ENCODE peak calls at places on chromosomes 3 and 15, in four cellular contexts. E, Q, H and X are unnamed samples.

GRCh38 chr3:44682182-44682896 is 30.1 kb upstream of the ZNF502 start:
- DNase-seq in Q (no peak), E (no peak), H (no peak), X (no peak)

GRCh38 chr15:85362436-85363048 is 17.9 kb upstream of the AKAP13 start:
- DNase-seq in E (no peak), H (no peak), Q (no peak), X (no peak)

GRCh38 chr3:159766563-159767185 is 222.0 kb upstream of the IL12A start:
- DNase-seq in H (no peak), Q (no peak), E (no peak), X (no peak)

GRCh38 chr3:30611613-30612421 is 5.4 kb downstream of the TGFBR2 start:
- DNase-seq in H (no peak), Q (no peak), E (no peak), X (no peak)

GRCh38 chr15:41556657-41557056 is 2.4 kb upstream of the TYRO3 start:
- DNase-seq in E (no peak), Q (no peak), H (no peak), X (no peak)

GRCh38 chr3:186137051-186137685 is 28.3 kb upstream of the ETV5 start:
- DNase-seq in H (no peak), Q (no peak), E (no peak), X (no peak)

GRCh38 chr3:48661501-48662139 is 1.1 kb downstream of the CELSR3 start:
- DNase-seq in E (no peak), H (peak; percentile 66), Q (peak; percentile 46), X (peak; percentile 83)

GRCh38 chr3:32420138-32420981 is 28.7 kb downstream of the CMTM7 start:
- DNase-seq in H (peak; percentile 58), Q (no peak), E (peak; percentile 56), X (no peak)

GRCh38 chr15:72058590-72058989 is 59.4 kb downstream of the MYO9A start:
- DNase-seq in Q (no peak), H (no peak), E (no peak), X (no peak)

GRCh38 chr3:123075359-123075758 is 8.5 kb downstream of the PDIA5 start:
- DNase-seq in H (no peak), Q (no peak), E (no peak), X (no peak)

GRCh38 chr15:29986946-29987345 is 95.8 kb upstream of the GOLGA8J start:
- DNase-seq in Q (no peak), E (no peak), H (no peak), X (no peak)

GRCh38 chr3:101501783-101502182 is 11.2 kb downstream of the SENP7 start:
- DNase-seq in H (no peak), E (no peak), Q (no peak), X (no peak)

DNA sequence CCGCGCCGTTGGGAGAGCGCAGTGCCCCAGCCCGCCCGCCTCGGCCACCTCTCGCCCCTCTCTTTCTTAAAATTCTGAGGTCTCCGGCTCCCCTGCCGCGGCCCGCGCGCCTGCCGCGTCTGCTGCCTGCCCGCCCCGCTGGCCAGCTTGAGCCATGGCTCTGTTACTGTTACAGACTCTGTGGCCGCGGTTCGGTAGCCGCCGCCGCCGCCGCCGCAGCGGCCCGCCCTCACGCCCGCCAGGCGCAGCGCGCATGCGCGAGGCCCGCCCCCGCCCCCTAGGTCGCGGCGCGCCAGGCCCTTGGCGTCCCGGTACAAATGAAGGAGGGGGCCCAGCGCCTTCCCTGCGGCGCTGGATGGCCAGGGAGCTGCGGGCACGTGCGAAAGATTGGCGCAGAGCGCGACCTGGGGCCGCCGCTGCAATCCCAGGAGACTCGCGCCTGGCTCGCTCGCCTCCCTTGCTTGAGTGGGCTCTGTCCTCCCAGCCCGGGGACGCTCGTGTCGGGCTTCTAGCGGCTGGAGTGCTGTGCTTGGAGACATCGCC is at the start of gene ONECUT1:
- DNase-seq in Q (no peak), E (no peak), H (peak; percentile 36), X (peak; percentile 76)
- TF ChIP-seq POLR2A in Q (no peak), E (no peak), H (no peak), X (no peak)

DNA sequence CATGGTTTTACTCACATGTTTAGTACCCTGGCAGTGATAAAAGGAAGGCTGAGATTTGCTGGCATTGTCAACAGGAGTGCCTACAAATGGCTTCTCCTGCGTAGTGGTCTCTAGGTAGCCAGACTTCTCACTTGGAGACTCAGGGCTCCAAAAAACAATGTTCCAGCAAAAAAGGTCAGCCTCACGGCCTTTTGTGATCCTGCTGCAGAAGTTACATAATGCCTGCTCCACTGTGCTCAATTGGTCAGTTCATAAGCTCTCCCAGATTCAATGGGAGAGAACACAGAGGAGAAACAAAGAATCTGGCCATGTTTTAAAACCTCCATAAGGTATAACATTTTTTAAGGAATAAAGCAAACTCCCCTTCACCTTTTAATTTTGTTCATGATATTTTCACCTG is 76.1 kb upstream of the CMSS1 start:
- DNase-seq in H (no peak), E (no peak), Q (no peak), X (no peak)
- TF ChIP-seq POLR2A in H (no peak), E (no peak), Q (no peak), X (no peak)

GRCh38 chr3:184568918-184569829 is 7.6 kb downstream of the EPHB3 start:
- DNase-seq in E (no peak), Q (peak; percentile 83), H (peak; percentile 65), X (no peak)
- TF ChIP-seq POLR2A in E (no peak), Q (no peak), H (peak; percentile 25), X (no peak)

GRCh38 chr3:14404396-14405119 is 2.2 kb downstream of the SLC6A6 start:
- DNase-seq in E (no peak), Q (no peak), H (no peak), X (no peak)

GRCh38 chr3:14403636-14404395 is 1.4 kb downstream of the SLC6A6 start:
- DNase-seq in Q (no peak), H (peak; percentile 64), E (no peak), X (no peak)

GRCh38 chr3:14401692-14402303 is 608 bp upstream of the SLC6A6 start:
- DNase-seq in E (no peak), H (no peak), Q (no peak), X (no peak)

GRCh38 chr3:14405120-14405885 is 2.9 kb downstream of the SLC6A6 start:
- DNase-seq in E (no peak), H (no peak), Q (no peak), X (no peak)

DNA sequence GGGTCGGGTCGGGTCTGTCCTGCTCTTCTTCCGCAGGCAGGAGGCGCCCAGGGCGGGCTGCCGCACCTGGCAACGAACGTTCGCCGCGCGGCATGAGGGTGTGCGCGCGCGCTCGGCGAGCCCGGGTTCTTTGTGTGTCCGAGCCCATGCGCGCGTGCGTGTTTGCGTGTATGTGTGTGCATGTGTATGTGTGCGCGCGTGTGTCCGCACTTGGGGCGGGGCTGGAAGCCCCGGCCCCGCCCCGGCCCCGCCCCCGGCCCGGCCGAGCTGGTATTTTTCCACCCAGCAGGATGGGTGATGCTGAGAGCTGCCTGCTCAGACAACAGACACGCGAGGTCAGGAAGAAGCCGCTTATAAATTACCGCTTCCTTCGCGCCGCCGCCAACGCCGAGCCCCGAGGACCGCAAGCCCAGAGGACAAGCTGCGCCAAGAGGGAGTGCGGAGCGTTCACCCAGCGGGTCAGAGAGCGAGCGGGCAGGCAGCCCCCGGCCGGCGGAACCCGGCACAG is at the start of gene SLC6A6:
- DNase-seq in Q (peak; percentile 94), H (peak; percentile 99), E (peak; percentile 79), X (peak; percentile 91)
- TF ChIP-seq POLR2A in Q (peak; percentile 28), H (peak; percentile 88), E (peak; percentile 78), X (peak; percentile 40)

GRCh38 chr15:25670025-25670554 is 193.0 kb downstream of the ATP10A start:
- DNase-seq in Q (no peak), E (no peak), H (peak; percentile 47), X (no peak)
- TF ChIP-seq POLR2A in Q (no peak), E (no peak), H (no peak), X (no peak)

GRCh38 chr3:172524611-172525010 is 1.4 kb upstream of the TNFSF10 start:
- DNase-seq in E (no peak), H (no peak), Q (no peak), X (no peak)

GRCh38 chr3:172519740-172520139 is 3.5 kb downstream of the TNFSF10 start:
- DNase-seq in E (no peak), Q (no peak), H (no peak), X (no peak)

GRCh38 chr3:172520332-172520831 is 2.8 kb downstream of the TNFSF10 start:
- DNase-seq in E (peak; percentile 53), H (no peak), Q (no peak), X (no peak)

GRCh38 chr3:172525116-172525613 is 1.9 kb upstream of the TNFSF10 start:
- DNase-seq in Q (no peak), H (no peak), E (no peak), X (no peak)

DNA sequence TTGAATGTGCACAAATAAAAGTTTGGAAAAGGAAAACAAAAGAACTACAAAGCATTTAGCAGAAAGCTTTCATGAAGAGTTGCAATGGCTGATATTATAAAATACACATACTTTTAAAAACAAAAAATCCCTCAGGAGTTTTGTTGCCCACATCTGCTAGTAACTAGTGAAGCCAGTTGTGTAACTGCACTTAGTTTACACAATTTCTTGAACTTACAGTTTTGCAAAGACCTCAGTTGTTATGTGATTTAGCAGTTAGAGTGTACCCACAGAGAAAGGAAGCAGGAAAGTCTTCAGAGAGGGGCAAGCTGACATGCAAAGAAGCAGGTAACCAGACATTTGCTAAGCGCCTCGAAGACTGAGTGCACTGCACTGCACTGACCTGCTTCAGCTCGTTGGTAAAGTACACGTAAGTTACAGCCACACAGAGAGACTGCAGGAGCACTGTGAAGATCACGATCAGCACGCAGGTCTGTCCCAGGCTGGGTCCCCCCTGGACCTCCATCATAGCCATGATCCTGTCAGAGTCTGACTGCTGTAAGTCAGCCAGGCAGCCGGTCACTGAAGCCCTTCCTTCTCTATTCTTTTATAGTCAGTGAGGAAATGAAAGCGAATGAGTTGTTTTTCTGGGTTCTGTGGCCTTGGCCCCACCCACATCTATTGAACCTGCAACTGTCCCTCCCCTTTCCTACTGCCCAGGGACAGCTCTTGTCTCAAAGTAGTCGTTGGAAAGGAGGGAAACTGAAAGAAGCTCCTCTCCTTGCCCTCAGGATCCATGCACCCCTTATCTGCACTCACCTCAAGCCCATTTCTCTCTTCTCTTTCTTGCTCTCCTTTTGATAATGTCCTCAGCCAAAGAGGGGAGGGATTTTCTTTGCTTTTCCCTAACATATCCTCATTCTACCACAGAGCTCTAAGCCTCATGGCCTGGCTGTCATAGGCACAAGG is at the start of gene TNFSF10:
- DNase-seq in H (peak; percentile 89), E (peak; percentile 76), Q (peak; percentile 45), X (peak; percentile 26)
- TF ChIP-seq POLR2A in H (peak; percentile 90), E (peak; percentile 89), Q (no peak), X (peak; percentile 93)

GRCh38 chr15:76181705-76182107 is 121.9 kb downstream of the TMEM266 start:
- DNase-seq in E (peak; percentile 78), Q (no peak), H (no peak), X (peak; percentile 48)
- TF ChIP-seq POLR2A in E (no peak), Q (no peak), H (no peak), X (no peak)

GRCh38 chr15:79629687-79630086 is 197.6 kb downstream of the MINAR1 start:
- DNase-seq in Q (no peak), E (no peak), H (no peak), X (no peak)
- TF ChIP-seq POLR2A in Q (no peak), E (no peak), H (no peak), X (no peak)